ENCODE peak calls at places on chromosomes 11 and 22, in five cellular contexts. One of them, this sample, is unnamed.
A peak's percentile ranks its signal among the peaks of the same experiment; 100 is the strongest.

GRCh38 chr11:12762696-12763324 is 88.6 kb downstream of the TEAD1 start:
- DNase-seq in sigmoid colon: no peak
- DNase-seq in psoas muscle: no peak
- DNase-seq in heart right ventricle: no peak
- DNase-seq in H1: no peak
- DNase-seq in this sample: no peak

GRCh38 chr11:68684385-68685356 is at the start of gene GAL:
- DNase-seq in H1: no peak
- DNase-seq in heart right ventricle: no peak
- DNase-seq in sigmoid colon: peak; percentile 56
- DNase-seq in psoas muscle: no peak
- DNase-seq in this sample: no peak

GRCh38 chr22:40768187-40768586 is 51.0 kb downstream of the SLC25A17 start:
- DNase-seq in psoas muscle: no peak
- DNase-seq in H1: no peak
- DNase-seq in sigmoid colon: no peak
- DNase-seq in heart right ventricle: no peak
- DNase-seq in this sample: no peak

GRCh38 chr11:128735935-128736610 is 42.2 kb downstream of the FLI1 start:
- DNase-seq in heart right ventricle: no peak
- DNase-seq in psoas muscle: no peak
- DNase-seq in sigmoid colon: no peak
- DNase-seq in H1: no peak
- DNase-seq in this sample: no peak

GRCh38 chr22:41204992-41205900 is at the start of gene L3MBTL2:
- DNase-seq in heart right ventricle: peak; percentile 98
- DNase-seq in psoas muscle: peak; percentile 99
- DNase-seq in H1: peak; percentile 99
- DNase-seq in sigmoid colon: peak; percentile 99
- DNase-seq in this sample: peak; percentile 99

GRCh38 chr11:117933930-117934329 is 4.7 kb upstream of the TMPRSS13 start:
- DNase-seq in heart right ventricle: no peak
- DNase-seq in H1: no peak
- DNase-seq in sigmoid colon: no peak
- DNase-seq in psoas muscle: no peak
- DNase-seq in this sample: no peak

GRCh38 chr11:22928207-22928917 is 68.1 kb upstream of the CCDC179 start:
- DNase-seq in sigmoid colon: no peak
- DNase-seq in heart right ventricle: no peak
- DNase-seq in H1: no peak
- DNase-seq in psoas muscle: no peak
- DNase-seq in this sample: no peak

GRCh38 chr11:117126223-117126965 is 17.7 kb upstream of the PAFAH1B2 start:
- DNase-seq in psoas muscle: no peak
- DNase-seq in sigmoid colon: no peak
- DNase-seq in H1: no peak
- DNase-seq in heart right ventricle: no peak
- DNase-seq in this sample: peak; percentile 61

GRCh38 chr22:43424865-43425630 is 13.2 kb downstream of the MPPED1 start:
- DNase-seq in psoas muscle: no peak
- DNase-seq in H1: no peak
- DNase-seq in heart right ventricle: no peak
- DNase-seq in sigmoid colon: no peak
- DNase-seq in this sample: no peak

GRCh38 chr22:30435674-30436126 is 10.1 kb downstream of the MTFP1 start:
- DNase-seq in H1: no peak
- DNase-seq in sigmoid colon: no peak
- DNase-seq in heart right ventricle: peak; percentile 45
- DNase-seq in psoas muscle: no peak
- DNase-seq in this sample: no peak

GRCh38 chr22:45757936-45758335 is 86.3 kb downstream of the ATXN10 start:
- DNase-seq in H1: no peak
- DNase-seq in psoas muscle: no peak
- DNase-seq in heart right ventricle: no peak
- DNase-seq in sigmoid colon: no peak
- DNase-seq in this sample: no peak

GRCh38 chr11:35065566-35065965 is 73.4 kb upstream of the CD44 start:
- DNase-seq in psoas muscle: no peak
- DNase-seq in H1: no peak
- DNase-seq in heart right ventricle: no peak
- DNase-seq in sigmoid colon: no peak
- DNase-seq in this sample: no peak

GRCh38 chr11:35063453-35063852 is 75.5 kb upstream of the CD44 start:
- DNase-seq in H1: no peak
- DNase-seq in heart right ventricle: no peak
- DNase-seq in sigmoid colon: no peak
- DNase-seq in psoas muscle: no peak
- DNase-seq in this sample: no peak

GRCh38 chr11:35066029-35066428 is 72.9 kb upstream of the CD44 start:
- DNase-seq in H1: no peak
- DNase-seq in heart right ventricle: no peak
- DNase-seq in sigmoid colon: no peak
- DNase-seq in psoas muscle: no peak
- DNase-seq in this sample: no peak

GRCh38 chr11:35064114-35064800 is 74.7 kb upstream of the CD44 start:
- DNase-seq in psoas muscle: no peak
- DNase-seq in H1: no peak
- DNase-seq in sigmoid colon: no peak
- DNase-seq in heart right ventricle: no peak
- DNase-seq in this sample: no peak

GRCh38 chr11:35066783-35067476 is 72.0 kb upstream of the CD44 start:
- DNase-seq in sigmoid colon: no peak
- DNase-seq in heart right ventricle: no peak
- DNase-seq in psoas muscle: no peak
- DNase-seq in H1: no peak
- DNase-seq in this sample: no peak
- H3K27ac ChIP-seq in sigmoid colon: no peak overlapping the region
- H3K27ac ChIP-seq in heart right ventricle: peak overlapping the region; percentile 21
- H3K27ac ChIP-seq in psoas muscle: no peak overlapping the region
- H3K27ac ChIP-seq in H1: no peak overlapping the region
- H3K27ac ChIP-seq in this sample: no peak overlapping the region

DNA sequence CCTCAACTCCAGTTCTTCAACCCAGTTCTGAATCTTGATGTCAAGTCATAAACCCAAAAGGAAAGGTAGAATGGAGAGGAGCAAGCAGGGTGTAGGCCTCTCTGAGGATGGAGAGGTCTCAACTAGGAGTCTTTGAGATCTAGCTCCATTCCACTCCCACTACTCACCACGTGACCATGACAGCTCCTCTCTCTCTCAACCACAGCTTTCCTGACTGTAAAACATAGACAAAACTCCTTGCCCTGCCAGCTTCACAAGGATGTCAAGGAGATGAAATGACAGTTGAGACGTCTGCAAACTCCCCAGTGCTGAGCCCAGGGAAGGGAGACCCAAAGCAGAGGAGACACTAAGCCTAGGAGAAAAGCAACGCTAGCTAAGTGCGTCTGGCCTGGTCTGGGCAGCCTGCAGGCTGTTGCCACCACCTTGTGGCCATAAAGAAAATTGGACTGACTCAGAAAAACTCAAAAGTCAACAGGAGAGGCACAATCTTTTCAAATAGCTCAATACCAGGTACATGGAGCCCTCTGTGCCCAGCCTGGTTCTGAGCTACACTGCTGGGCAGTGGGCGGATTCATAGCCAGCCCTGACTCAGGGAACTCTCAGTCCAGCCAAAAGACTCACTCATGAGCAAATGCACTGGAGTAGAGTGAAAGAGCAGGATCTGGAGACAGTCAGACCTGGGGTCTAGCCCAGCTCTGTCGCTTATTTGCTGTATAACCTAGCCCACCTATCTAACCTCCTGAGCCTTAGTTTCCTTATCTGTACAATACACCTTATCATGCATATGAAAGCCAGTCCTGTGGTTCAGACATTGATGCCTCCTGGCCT is 3.4 kb downstream of the CLPB start:
- DNase-seq in H1: no peak
- DNase-seq in psoas muscle: no peak
- DNase-seq in sigmoid colon: no peak
- DNase-seq in heart right ventricle: no peak
- DNase-seq in this sample: peak; percentile 54
- H3K27ac ChIP-seq in H1: no peak overlapping the region
- H3K27ac ChIP-seq in psoas muscle: no peak overlapping the region
- H3K27ac ChIP-seq in sigmoid colon: no peak overlapping the region
- H3K27ac ChIP-seq in heart right ventricle: no peak overlapping the region
- H3K27ac ChIP-seq in this sample: no peak overlapping the region

DNA sequence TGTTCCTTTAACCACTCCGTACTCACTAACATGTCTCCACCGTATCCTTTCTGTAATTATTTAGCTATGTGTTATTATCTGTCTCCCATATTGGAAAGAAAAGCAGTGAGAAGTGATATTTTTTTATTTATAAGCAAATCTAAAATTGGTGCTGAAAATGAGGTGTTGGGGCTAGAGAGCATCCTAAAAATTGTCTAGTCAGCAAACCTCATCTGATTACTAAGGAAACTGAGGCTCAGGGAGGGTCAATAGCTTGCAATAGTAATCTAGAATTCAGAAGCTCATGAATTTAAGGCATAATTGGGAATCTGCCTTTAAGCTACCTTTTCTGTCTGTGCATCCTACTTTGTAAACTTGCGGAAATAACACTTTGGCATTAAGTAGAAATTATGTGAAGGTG is 190.0 kb downstream of the METTL15 start:
- DNase-seq in psoas muscle: no peak
- DNase-seq in heart right ventricle: no peak
- DNase-seq in H1: no peak
- DNase-seq in sigmoid colon: no peak
- DNase-seq in this sample: no peak
- H3K27ac ChIP-seq in psoas muscle: no peak overlapping the region
- H3K27ac ChIP-seq in heart right ventricle: no peak overlapping the region
- H3K27ac ChIP-seq in H1: no peak overlapping the region
- H3K27ac ChIP-seq in sigmoid colon: no peak overlapping the region
- H3K27ac ChIP-seq in this sample: no peak overlapping the region

GRCh38 chr11:36264011-36264410 is 25.2 kb downstream of the COMMD9 start:
- DNase-seq in sigmoid colon: no peak
- DNase-seq in psoas muscle: no peak
- DNase-seq in H1: no peak
- DNase-seq in heart right ventricle: no peak
- DNase-seq in this sample: no peak

GRCh38 chr11:36264601-36265344 is 24.5 kb downstream of the COMMD9 start:
- DNase-seq in heart right ventricle: no peak
- DNase-seq in psoas muscle: no peak
- DNase-seq in sigmoid colon: no peak
- DNase-seq in H1: no peak
- DNase-seq in this sample: no peak

GRCh38 chr11:36258730-36259360 is 30.4 kb downstream of the COMMD9 start:
- DNase-seq in H1: peak; percentile 73
- DNase-seq in psoas muscle: peak; percentile 49
- DNase-seq in sigmoid colon: peak; percentile 72
- DNase-seq in heart right ventricle: peak; percentile 44
- DNase-seq in this sample: peak; percentile 59

GRCh38 chr11:36257351-36257750 is 31.9 kb downstream of the COMMD9 start:
- DNase-seq in heart right ventricle: no peak
- DNase-seq in sigmoid colon: no peak
- DNase-seq in H1: no peak
- DNase-seq in psoas muscle: no peak
- DNase-seq in this sample: no peak

GRCh38 chr11:36261094-36261493 is 28.1 kb downstream of the COMMD9 start:
- DNase-seq in H1: no peak
- DNase-seq in sigmoid colon: no peak
- DNase-seq in heart right ventricle: no peak
- DNase-seq in psoas muscle: no peak
- DNase-seq in this sample: no peak
- H3K27ac ChIP-seq in H1: no peak overlapping the region
- H3K27ac ChIP-seq in sigmoid colon: no peak overlapping the region
- H3K27ac ChIP-seq in heart right ventricle: no peak overlapping the region
- H3K27ac ChIP-seq in psoas muscle: no peak overlapping the region
- H3K27ac ChIP-seq in this sample: no peak overlapping the region

GRCh38 chr22:48920776-48921241 is 906.9 kb downstream of the BRD1 start:
- DNase-seq in sigmoid colon: peak; percentile 54
- DNase-seq in heart right ventricle: no peak
- DNase-seq in H1: peak; percentile 37
- DNase-seq in psoas muscle: no peak
- DNase-seq in this sample: peak; percentile 73
- H3K27ac ChIP-seq in sigmoid colon: no peak overlapping the region
- H3K27ac ChIP-seq in heart right ventricle: no peak overlapping the region
- H3K27ac ChIP-seq in H1: no peak overlapping the region
- H3K27ac ChIP-seq in psoas muscle: no peak overlapping the region
- H3K27ac ChIP-seq in this sample: peak overlapping the region; percentile 99

GRCh38 chr11:11620966-11621880 is 582 bp downstream of the GALNT18 start:
- DNase-seq in sigmoid colon: peak; percentile 78
- DNase-seq in psoas muscle: peak; percentile 37
- DNase-seq in heart right ventricle: peak; percentile 33
- DNase-seq in H1: no peak
- DNase-seq in this sample: peak; percentile 38

GRCh38 chr11:11621881-11622706 is at the start of gene GALNT18:
- DNase-seq in heart right ventricle: peak; percentile 94
- DNase-seq in psoas muscle: peak; percentile 94
- DNase-seq in H1: peak; percentile 87
- DNase-seq in sigmoid colon: peak; percentile 97
- DNase-seq in this sample: peak; percentile 86

GRCh38 chr11:11622772-11623531 is 1.1 kb upstream of the GALNT18 start:
- DNase-seq in sigmoid colon: peak; percentile 84
- DNase-seq in H1: no peak
- DNase-seq in psoas muscle: no peak
- DNase-seq in heart right ventricle: no peak
- DNase-seq in this sample: no peak

GRCh38 chr11:11620251-11620965 is 1.4 kb downstream of the GALNT18 start:
- DNase-seq in sigmoid colon: peak; percentile 78
- DNase-seq in H1: peak; percentile 74
- DNase-seq in psoas muscle: peak; percentile 51
- DNase-seq in heart right ventricle: peak; percentile 43
- DNase-seq in this sample: peak; percentile 45

DNA sequence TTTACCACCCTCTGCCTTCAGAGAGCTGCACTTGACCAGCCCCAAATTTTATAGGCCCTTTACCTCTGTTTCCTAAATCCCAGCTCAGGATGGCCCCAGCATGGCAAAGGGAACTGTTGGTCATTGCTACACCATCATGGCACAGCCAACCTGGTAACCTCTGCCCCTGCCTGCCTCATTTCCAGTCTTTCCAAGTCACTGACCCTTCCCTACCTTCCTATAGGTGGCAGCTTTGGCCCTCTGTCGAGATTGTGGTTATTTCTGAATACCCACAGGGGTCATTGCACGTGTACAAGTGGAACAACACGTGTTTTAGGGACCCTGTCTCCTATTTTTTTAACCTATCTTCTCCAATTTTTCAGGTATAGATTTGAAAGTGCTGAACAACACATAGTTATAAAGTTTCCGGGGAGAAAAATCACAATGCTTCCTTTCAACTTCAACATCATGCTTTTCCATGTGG is 2.8 kb downstream of the GALNT18 start:
- DNase-seq in heart right ventricle: no peak
- DNase-seq in psoas muscle: no peak
- DNase-seq in H1: no peak
- DNase-seq in sigmoid colon: no peak
- DNase-seq in this sample: no peak
- H3K27ac ChIP-seq in heart right ventricle: peak overlapping the region; percentile 81
- H3K27ac ChIP-seq in psoas muscle: no peak overlapping the region
- H3K27ac ChIP-seq in H1: no peak overlapping the region
- H3K27ac ChIP-seq in sigmoid colon: peak overlapping the region; percentile 9
- H3K27ac ChIP-seq in this sample: no peak overlapping the region

DNA sequence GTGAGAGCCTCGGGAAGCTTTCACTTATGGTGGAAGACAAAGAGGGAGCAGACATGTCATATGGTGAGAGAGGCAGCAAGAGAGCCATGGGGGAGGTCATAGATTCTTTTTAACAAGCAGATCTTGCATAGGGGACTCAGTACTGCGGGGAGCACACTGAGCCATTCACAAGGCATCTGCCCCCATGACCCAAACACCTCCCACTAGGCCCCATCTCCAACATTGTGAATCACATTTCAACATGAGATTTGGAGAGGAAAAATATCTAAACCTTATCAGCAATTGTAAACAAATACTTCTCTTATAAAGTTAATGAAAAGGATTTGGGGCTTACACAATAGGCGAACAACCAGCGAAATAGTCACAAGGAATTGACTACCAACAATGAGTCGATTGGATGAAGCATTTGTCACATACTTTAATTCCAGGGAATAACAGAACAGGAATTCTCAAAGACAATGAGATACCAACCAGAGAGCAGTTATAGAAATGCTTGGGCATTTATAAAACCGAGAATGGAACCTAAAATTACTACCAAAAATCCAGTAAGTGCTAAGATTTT is 7.3 kb downstream of the DDI1 start:
- DNase-seq in H1: no peak
- DNase-seq in heart right ventricle: no peak
- DNase-seq in psoas muscle: no peak
- DNase-seq in sigmoid colon: no peak
- DNase-seq in this sample: no peak
- H3K27ac ChIP-seq in H1: no peak overlapping the region
- H3K27ac ChIP-seq in heart right ventricle: no peak overlapping the region
- H3K27ac ChIP-seq in psoas muscle: no peak overlapping the region
- H3K27ac ChIP-seq in sigmoid colon: no peak overlapping the region
- H3K27ac ChIP-seq in this sample: no peak overlapping the region

This sample was measured in substantia nigra.